ENCODE peak calls at places on chromosomes 2 and 18, in seven cellular contexts. P, Y, D, W, T, H and L are unnamed samples.

GRCh38 chr2:36192978-36193377 is 162.6 kb upstream of the CRIM1 start:
- DNase-seq in W (no peak), T (no peak), H (no peak), D (no peak), Y (no peak), P (no peak), L (no peak)

GRCh38 chr2:8571792-8572499 is 109.9 kb upstream of the ID2 start:
- DNase-seq in T (no peak), H (peak; percentile 36), P (no peak), D (no peak), Y (no peak), W (no peak), L (peak; percentile 47)

GRCh38 chr18:47780011-47780725 is 150.3 kb downstream of the SMAD2 start:
- DNase-seq in W (no peak), Y (no peak), H (no peak), T (no peak), D (no peak), P (no peak), L (no peak)

GRCh38 chr18:45110577-45111506 is 430.2 kb downstream of the SETBP1 start:
- DNase-seq in H (peak; percentile 23), W (no peak), P (no peak), T (no peak), Y (no peak), D (peak; percentile 77), L (no peak)

GRCh38 chr2:217086038-217086522 is 226.2 kb upstream of the TNP1 start:
- DNase-seq in P (no peak), D (peak; percentile 79), W (no peak), T (no peak), H (peak; percentile 21), Y (no peak), L (no peak)

GRCh38 chr2:133600231-133600630 is 32.0 kb upstream of the NCKAP5 start:
- DNase-seq in D (no peak), W (no peak), H (no peak), P (no peak), T (no peak), Y (peak; percentile 69), L (no peak)

GRCh38 chr18:10020176-10020575 is 106.4 kb downstream of the VAPA start:
- DNase-seq in P (no peak), W (no peak), T (no peak), Y (no peak), H (peak; percentile 40), D (peak; percentile 10), L (no peak)

GRCh38 chr18:55695091-55695490 is 107.1 kb upstream of the TCF4 start:
- DNase-seq in W (no peak), H (no peak), P (no peak), T (no peak), Y (no peak), D (no peak), L (no peak)

GRCh38 chr2:39875182-39875913 is 96.3 kb upstream of the THUMPD2 start:
- DNase-seq in P (no peak), W (no peak), T (no peak), H (peak; percentile 86), Y (no peak), D (peak; percentile 92), L (peak; percentile 35)

GRCh38 chr2:143937563-143938346 is 582.2 kb downstream of the ZEB2 start:
- DNase-seq in H (no peak), P (peak; percentile 48), W (no peak), T (no peak), D (peak; percentile 44), Y (no peak), L (peak; percentile 18)

GRCh38 chr2:239370876-239371725 is 29.7 kb downstream of the HDAC4 start:
- DNase-seq in T (no peak), H (no peak), W (no peak), P (no peak), D (no peak), Y (no peak), L (no peak)

GRCh38 chr2:33375054-33375453 is 101.4 kb upstream of the RASGRP3 start:
- DNase-seq in D (peak; percentile 90), P (no peak), T (no peak), W (no peak), H (peak; percentile 75), Y (no peak), L (no peak)

GRCh38 chr2:15929861-15930260 is 10.5 kb upstream of the MYCN start:
- DNase-seq in D (no peak), Y (no peak), P (no peak), W (no peak), T (no peak), H (no peak), L (no peak)

GRCh38 chr2:144131042-144131441 is 388.9 kb downstream of the ZEB2 start:
- DNase-seq in Y (no peak), D (peak; percentile 60), H (peak; percentile 70), P (no peak), W (no peak), T (no peak), L (no peak)

GRCh38 chr2:108271691-108272253 is 16.9 kb upstream of the SULT1C2 start:
- DNase-seq in T (no peak), Y (no peak), P (no peak), D (peak; percentile 79), H (peak; percentile 86), W (no peak), L (no peak)

GRCh38 chr2:196592331-196592911 is 47.1 kb upstream of the CCDC150 start:
- DNase-seq in T (no peak), Y (no peak), W (no peak), P (peak; percentile 76), H (peak; percentile 38), D (peak; percentile 76), L (no peak)

GRCh38 chr2:165016772-165017411 is 61.6 kb upstream of the SLC38A11 start:
- DNase-seq in Y (peak; percentile 71), P (peak; percentile 80), T (peak; percentile 22), D (peak; percentile 77), W (peak; percentile 76), H (peak; percentile 64), L (peak; percentile 75)

GRCh38 chr2:185738679-185739472 is at the start of gene FSIP2:
- DNase-seq in W (peak; percentile 82), Y (peak; percentile 96), P (peak; percentile 94), H (peak; percentile 62), D (peak; percentile 47), T (no peak), L (peak; percentile 94)

GRCh38 chr2:181106789-181107418 is 126.5 kb downstream of the UBE2E3 start:
- DNase-seq in D (peak; percentile 86), W (peak; percentile 43), P (peak; percentile 43), T (peak; percentile 73), Y (no peak), H (peak; percentile 88), L (peak; percentile 46)

GRCh38 chr2:555164-555922 is 121.9 kb downstream of the TMEM18 start:
- DNase-seq in D (no peak), T (no peak), H (peak; percentile 16), Y (no peak), P (no peak), W (no peak), L (no peak)

GRCh38 chr2:6824962-6825361 is 40.7 kb downstream of the CMPK2 start:
- DNase-seq in W (no peak), T (no peak), Y (no peak), D (peak; percentile 61), H (no peak), P (no peak), L (peak; percentile 45)

GRCh38 chr2:233063976-233064411 is 3.9 kb downstream of the INPP5D start:
- DNase-seq in D (no peak), Y (no peak), H (no peak), W (no peak), P (no peak), T (no peak), L (no peak)

GRCh38 chr2:5140367-5140766 is 551.8 kb upstream of the SOX11 start:
- DNase-seq in H (peak; percentile 59), D (no peak), W (no peak), T (no peak), Y (no peak), P (no peak), L (no peak)

GRCh38 chr2:208830203-208830602 is 423.6 kb downstream of the PTH2R start:
- DNase-seq in P (no peak), W (no peak), Y (no peak), H (no peak), T (no peak), D (no peak), L (no peak)

GRCh38 chr2:135792401-135793152 is 44.4 kb downstream of the LCT start:
- DNase-seq in H (no peak), Y (no peak), P (no peak), T (no peak), W (no peak), D (no peak), L (no peak)

GRCh38 chr2:158099716-158100115 is 2.0 kb upstream of the UPP2 start:
- DNase-seq in P (no peak), T (no peak), H (peak; percentile 56), W (no peak), D (peak; percentile 20), Y (no peak), L (no peak)

GRCh38 chr18:13809025-13809384 is 14.9 kb upstream of the MC5R start:
- DNase-seq in T (no peak), P (no peak), D (no peak), W (no peak), H (peak; percentile 58), Y (no peak), L (no peak)

GRCh38 chr2:112001942-112002341 is 53.1 kb upstream of the TMEM87B start:
- DNase-seq in D (no peak), T (no peak), Y (no peak), P (no peak), H (peak; percentile 59), W (no peak), L (no peak)

GRCh38 chr2:134453476-134453875 is 199.6 kb downstream of the MGAT5 start:
- DNase-seq in T (no peak), P (no peak), W (no peak), H (no peak), D (no peak), Y (no peak), L (no peak)

GRCh38 chr2:237686659-237687136 is 59.3 kb downstream of the LRRFIP1 start:
- DNase-seq in D (peak; percentile 52), H (no peak), P (peak; percentile 56), T (no peak), Y (no peak), W (no peak), L (no peak)
- TF ChIP-seq EZH2 in D (no peak), H (no peak), P (no peak), T (no peak), Y (no peak), W (no peak), L (no peak)

DNA sequence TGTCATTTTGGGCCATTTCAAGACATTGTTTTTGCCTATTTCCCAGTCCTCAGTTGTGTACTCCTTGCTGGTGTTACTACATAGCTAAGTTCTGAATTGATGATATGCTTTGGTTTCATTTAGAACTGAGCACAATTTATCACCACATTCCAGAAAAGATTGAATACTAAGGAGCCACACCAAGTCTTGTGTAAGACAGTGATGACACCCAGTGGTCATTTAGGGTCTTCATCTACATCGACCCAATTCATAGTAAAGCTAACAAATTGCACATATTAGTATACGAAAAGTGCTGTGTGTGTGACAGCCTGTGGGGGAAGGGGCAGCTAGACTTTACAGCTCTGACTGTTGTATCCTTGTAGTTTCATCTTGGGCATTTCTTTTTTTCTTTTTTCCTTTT is 10.9 kb upstream of the DLX2 start:
- DNase-seq in P (peak; percentile 57), Y (peak; percentile 56), D (peak; percentile 63), W (no peak), T (no peak), H (peak; percentile 56), L (no peak)
- TF ChIP-seq EZH2phosphoT487 in P (no peak), Y (no peak), D (no peak), W (no peak), T (no peak), H (no peak), L (no peak)

GRCh38 chr2:163604941-163605555 is 130.8 kb downstream of the FIGN start:
- DNase-seq in H (peak; percentile 48), W (no peak), D (peak; percentile 59), T (no peak), P (no peak), Y (no peak), L (no peak)
- H3K27ac ChIP-seq in H (no peak overlapping the region), W (no peak overlapping the region), D (no peak overlapping the region), T (no peak overlapping the region), P (no peak overlapping the region), Y (no peak overlapping the region), L (no peak overlapping the region)

GRCh38 chr2:120343433-120344105 is 2.4 kb upstream of the INHBB start:
- DNase-seq in W (peak; percentile 71), D (peak; percentile 94), H (peak; percentile 92), T (peak; percentile 59), Y (peak; percentile 95), P (peak; percentile 95), L (peak; percentile 94)
- TF ChIP-seq EZH2 in W (no peak), D (no peak), H (no peak), T (no peak), Y (peak; percentile 74), P (peak; percentile 73), L (no peak)